ENCODE peak calls at places on chromosome 1, in six cellular contexts. G, P, M, O, A and C are unnamed samples.

GRCh38 chr1:44632511-44633072 is 41.7 kb downstream of the TMEM53 start:
- DNase-seq in P (no peak), O (peak; percentile 92), A (no peak), M (no peak), G (no peak), C (no peak)

GRCh38 chr1:107914144-107914543 is 50.8 kb downstream of the VAV3 start:
- DNase-seq in P (no peak), G (no peak), M (no peak), A (no peak), O (no peak), C (no peak)

GRCh38 chr1:94324168-94324544 is 86.8 kb upstream of the ARHGAP29 start:
- DNase-seq in O (no peak), G (no peak), P (no peak), M (no peak), A (no peak), C (no peak)

GRCh38 chr1:58839871-58840835 is 56.3 kb upstream of the JUN start:
- DNase-seq in G (no peak), A (no peak), O (no peak), P (no peak), M (no peak), C (no peak)

GRCh38 chr1:192776206-192776605 is 32.6 kb upstream of the RGS2 start:
- DNase-seq in O (no peak), P (no peak), M (no peak), A (no peak), G (no peak), C (no peak)

GRCh38 chr1:28139033-28139712 is 37.3 kb downstream of the PTAFR start:
- DNase-seq in A (no peak), P (no peak), O (no peak), M (no peak), G (no peak), C (no peak)

GRCh38 chr1:75265792-75266191 is 131.6 kb downstream of the LHX8 start:
- DNase-seq in O (peak; percentile 52), P (peak; percentile 67), G (peak; percentile 46), A (peak; percentile 12), M (no peak), C (peak; percentile 48)

GRCh38 chr1:95126846-95127245 is 9.7 kb downstream of the TLCD4 start:
- DNase-seq in A (no peak), M (no peak), P (no peak), G (no peak), O (no peak), C (no peak)

GRCh38 chr1:163528710-163529348 is 207.1 kb downstream of the NUF2 start:
- DNase-seq in G (peak; percentile 13), O (peak; percentile 30), P (peak; percentile 7), M (no peak), A (no peak), C (peak; percentile 16)

GRCh38 chr1:207972350-207972749 is 61.4 kb upstream of the CD34 start:
- DNase-seq in M (no peak), P (no peak), A (no peak), O (no peak), G (no peak), C (no peak)

GRCh38 chr1:18926315-18927081 is 24.1 kb upstream of the ALDH4A1 start:
- DNase-seq in P (no peak), O (peak; percentile 62), M (no peak), G (peak; percentile 93), A (peak; percentile 80), C (no peak)

GRCh38 chr1:161166669-161167548 is 683 bp downstream of the PPOX start:
- DNase-seq in O (peak; percentile 74), A (no peak), G (no peak), P (no peak), M (no peak), C (no peak)

GRCh38 chr1:202848191-202848542 is 37.4 kb downstream of the PCAT6 start:
- DNase-seq in P (no peak), A (peak; percentile 19), M (no peak), O (no peak), G (no peak), C (no peak)

GRCh38 chr1:156711011-156711817 is 5.8 kb upstream of the CRABP2 start:
- DNase-seq in A (no peak), G (no peak), M (no peak), P (no peak), O (no peak), C (no peak)

GRCh38 chr1:174021611-174022079 is 512 bp downstream of the RC3H1 start:
- DNase-seq in P (peak; percentile 24), A (no peak), G (no peak), M (no peak), O (peak; percentile 76), C (peak; percentile 40)

GRCh38 chr1:55735110-55735509 is 519.9 kb upstream of the USP24 start:
- DNase-seq in M (no peak), P (no peak), O (no peak), G (no peak), A (no peak), C (no peak)

GRCh38 chr1:17561252-17561558 is 21.7 kb downstream of the ARHGEF10L start:
- DNase-seq in M (no peak), O (no peak), A (no peak), G (no peak), P (no peak), C (no peak)

GRCh38 chr1:27873671-27874384 is 1.5 kb downstream of the THEMIS2 start:
- DNase-seq in M (no peak), P (no peak), G (no peak), O (no peak), A (no peak), C (no peak)

GRCh38 chr1:1088801-1089680 is 14.9 kb upstream of the RNF223 start:
- DNase-seq in G (no peak), M (no peak), O (no peak), A (no peak), P (no peak), C (no peak)

GRCh38 chr1:183600136-183600535 is 9.9 kb upstream of the NCF2 start:
- DNase-seq in O (peak; percentile 21), G (no peak), A (no peak), M (no peak), P (no peak), C (no peak)

GRCh38 chr1:7384121-7384520 is 387.0 kb upstream of the VAMP3 start:
- DNase-seq in A (no peak), G (no peak), P (no peak), M (no peak), O (no peak), C (no peak)

DNA sequence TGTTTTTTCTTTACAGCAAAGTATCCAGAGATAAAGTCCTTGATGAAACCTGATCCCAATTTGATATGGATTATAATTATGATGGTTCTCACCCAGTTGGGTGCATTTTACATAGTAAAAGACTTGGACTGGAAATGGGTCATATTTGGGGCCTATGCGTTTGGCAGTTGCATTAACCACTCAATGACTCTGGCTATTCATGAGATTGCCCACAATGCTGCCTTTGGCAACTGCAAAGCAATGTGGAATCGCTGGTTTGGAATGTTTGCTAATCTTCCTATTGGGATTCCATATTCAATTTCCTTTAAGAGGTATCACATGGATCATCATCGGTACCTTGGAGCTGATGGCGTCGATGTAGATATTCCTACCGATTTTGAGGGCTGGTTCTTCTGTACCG is 6.5 kb downstream of the DEGS1 start:
- DNase-seq in G (no peak), O (no peak), M (no peak), P (no peak), A (no peak), C (no peak)
- H3K4me1 ChIP-seq in G (no peaks in the 10 kb centered on the region), O (peaks cover 9% of the 10 kb centered on the region), M (no peaks in the 10 kb centered on the region), P (peaks cover 16% of the 10 kb centered on the region), A (peaks cover 8% of the 10 kb centered on the region), C (peaks cover 5% of the 10 kb centered on the region)

DNA sequence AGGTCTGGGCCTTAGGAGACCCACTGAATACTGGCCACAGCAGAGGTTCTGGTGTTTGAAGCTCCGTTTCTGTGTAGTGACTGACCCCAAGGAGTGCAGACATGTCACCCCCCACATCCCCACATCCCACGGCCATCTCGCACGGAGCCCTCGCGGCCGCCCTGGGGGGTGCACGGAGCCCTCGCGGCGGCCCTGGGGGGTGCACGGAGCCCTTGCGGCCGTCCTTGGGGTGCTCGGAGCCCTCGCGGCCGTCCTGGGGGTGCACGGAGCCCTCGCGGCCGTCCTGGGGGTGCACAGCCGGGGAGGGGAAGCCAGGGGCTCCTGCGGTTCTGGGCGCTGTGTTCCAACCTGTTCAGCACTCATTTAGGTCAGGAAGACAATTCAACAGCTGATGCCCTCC is 68.4 kb downstream of the SCCPDH start:
- DNase-seq in P (no peak), M (no peak), G (no peak), A (no peak), O (no peak), C (no peak)
- TF ChIP-seq ZNF274 in P (no peak), M (no peak), G (no peak), A (no peak), O (no peak), C (no peak)

GRCh38 chr1:3453203-3453761 is 1.2 kb upstream of the ARHGEF16 start:
- DNase-seq in G (peak; percentile 68), M (peak; percentile 49), P (peak; percentile 69), A (peak; percentile 1), O (peak; percentile 84), C (peak; percentile 47)
- H3K4me3 ChIP-seq in G (peak overlapping the region; percentile 46), M (no peak overlapping the region), P (peak overlapping the region; percentile 79), A (no peak overlapping the region), O (no peak overlapping the region), C (no peak overlapping the region)

DNA sequence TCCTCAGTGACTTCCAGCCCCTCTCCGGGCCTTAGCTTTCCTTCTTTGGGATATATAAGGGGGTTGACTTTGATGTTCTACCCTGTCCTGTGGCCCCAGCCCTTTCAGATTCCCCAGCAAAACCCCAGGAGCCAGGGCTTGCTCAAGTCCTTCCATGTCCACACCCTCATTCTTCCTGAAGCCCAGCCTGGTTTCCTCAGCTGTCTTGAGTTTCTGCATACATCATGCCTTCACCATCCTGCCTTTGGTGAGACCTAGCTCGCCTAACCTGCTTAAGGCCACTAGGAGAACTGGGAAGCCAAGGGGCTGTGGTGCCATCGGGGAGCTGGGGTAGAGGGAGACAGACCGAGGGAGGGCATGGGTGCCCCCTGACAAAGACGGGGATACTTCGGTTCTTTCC is 17.2 kb upstream of the PEF1 start:
- DNase-seq in P (no peak), A (no peak), G (no peak), M (no peak), O (no peak), C (no peak)
- H3K4me1 ChIP-seq in P (peaks cover 8% of the 10 kb centered on the region), A (no peaks in the 10 kb centered on the region), G (peaks cover 7% of the 10 kb centered on the region), M (no peaks in the 10 kb centered on the region), O (no peaks in the 10 kb centered on the region), C (peaks cover 24% of the 10 kb centered on the region)

DNA sequence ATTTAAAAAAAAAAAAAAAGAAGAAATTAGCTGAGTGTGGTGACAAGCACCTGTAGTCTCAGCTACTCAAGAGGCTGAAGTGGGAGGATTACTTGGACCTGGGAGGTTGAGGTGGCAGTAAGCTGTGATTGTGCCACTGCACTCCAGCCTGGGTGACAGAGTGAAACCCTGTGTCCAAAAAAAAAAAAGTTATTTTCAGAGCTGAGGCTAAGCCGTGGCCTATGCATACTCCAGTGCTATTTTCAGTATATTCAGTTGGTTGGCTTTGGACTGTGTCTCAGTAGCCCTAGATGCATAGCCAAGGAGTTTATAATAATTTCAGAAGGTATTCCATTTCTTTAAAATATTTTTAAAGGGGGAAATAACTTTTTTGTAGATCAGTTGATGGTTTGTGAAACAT is 140.5 kb upstream of the L1TD1 start:
- DNase-seq in A (no peak), G (no peak), P (no peak), O (no peak), M (no peak), C (no peak)
- TF ChIP-seq ZNF274 in A (no peak), G (no peak), P (no peak), O (no peak), M (no peak), C (no peak)

GRCh38 chr1:25245393-25245792 is 1.9 kb downstream of the RSRP1 start:
- DNase-seq in M (no peak), A (no peak), P (no peak), G (no peak), O (no peak), C (no peak)
- H3K4me3 ChIP-seq in M (no peak overlapping the region), A (peak overlapping the region; percentile 97), P (peak overlapping the region; percentile 93), G (peak overlapping the region; percentile 98), O (peak overlapping the region; percentile 69), C (peak overlapping the region; percentile 100)